ENCODE peak calls at places on chromosomes 5 and 9, in six cellular contexts. I is HCT116, P is sigmoid colon, A is HepG2, K is breast epithelium, F is prostate gland. M is an unnamed sample.
A peak's percentile ranks its signal among the peaks of the same experiment; 100 is the strongest.

GRCh38 chr5:109373932-109374331 is 35.8 kb downstream of the PJA2 start:
- DNase-seq in A (no peak), K (no peak), F (no peak), I (no peak), P (no peak), M (no peak)

GRCh38 chr9:127049044-127049443 is 73.4 kb downstream of the ANGPTL2 start:
- DNase-seq in I (no peak), A (no peak), K (peak; percentile 43), P (peak; percentile 72), F (peak; percentile 67), M (peak; percentile 28)

GRCh38 chr9:26809795-26810194 is 82.8 kb downstream of the CAAP1 start:
- DNase-seq in P (no peak), K (no peak), A (no peak), F (no peak), I (peak; percentile 59), M (no peak)

GRCh38 chr9:12253941-12254340 is 439.2 kb upstream of the TYRP1 start:
- DNase-seq in A (no peak), K (no peak), F (no peak), I (no peak), P (no peak), M (no peak)

GRCh38 chr5:21919417-21920022 is 933.6 kb downstream of the CDH12 start:
- DNase-seq in K (no peak), F (no peak), A (peak; percentile 14), I (no peak), P (no peak), M (no peak)

GRCh38 chr5:1667648-1668140 is 131.9 kb downstream of the MRPL36 start:
- DNase-seq in F (no peak), A (no peak), P (no peak), I (no peak), K (peak; percentile 9), M (no peak)

GRCh38 chr9:121498150-121498486 is 1.5 kb downstream of the GGTA1 start:
- DNase-seq in P (no peak), F (peak; percentile 64), K (peak; percentile 72), I (peak; percentile 77), A (peak; percentile 67), M (peak; percentile 49)

GRCh38 chr5:89728750-89729149 is 680.8 kb downstream of the CETN3 start:
- DNase-seq in I (no peak), A (no peak), K (peak; percentile 21), P (peak; percentile 61), F (peak; percentile 47), M (no peak)

GRCh38 chr5:134477462-134478245 is 47.8 kb upstream of the JADE2 start:
- DNase-seq in A (no peak), K (no peak), I (no peak), F (no peak), P (no peak), M (peak; percentile 34)

GRCh38 chr5:94388773-94389514 is 229.5 kb downstream of the KIAA0825 start:
- DNase-seq in P (no peak), F (no peak), I (no peak), K (no peak), A (no peak), M (no peak)

GRCh38 chr9:99169086-99169485 is 52.7 kb downstream of the ALG2 start:
- DNase-seq in I (no peak), A (no peak), F (no peak), K (no peak), P (no peak), M (no peak)

GRCh38 chr5:134132372-134133212 is 18.1 kb downstream of the TCF7 start:
- DNase-seq in A (no peak), K (no peak), F (no peak), P (peak; percentile 37), I (no peak), M (no peak)

GRCh38 chr9:80968611-80969010 is 720.7 kb downstream of the TLE1 start:
- DNase-seq in F (no peak), A (no peak), I (no peak), P (no peak), K (no peak), M (no peak)

GRCh38 chr5:67515762-67516161 is 319.2 kb upstream of the CD180 start:
- DNase-seq in A (no peak), P (no peak), K (no peak), I (no peak), F (no peak), M (no peak)

GRCh38 chr9:31185831-31186230 is 1198.6 kb upstream of the ACO1 start:
- DNase-seq in A (no peak), I (no peak), F (no peak), K (no peak), P (no peak), M (no peak)

GRCh38 chr5:83434929-83435328 is 36.6 kb upstream of the VCAN start:
- DNase-seq in A (no peak), P (no peak), F (no peak), K (no peak), I (no peak), M (no peak)

GRCh38 chr9:128550226-128550625 is 2.2 kb upstream of the SPTAN1 start:
- DNase-seq in P (no peak), I (no peak), A (no peak), K (no peak), F (no peak), M (no peak)

GRCh38 chr5:61329729-61330128 is 2.3 kb upstream of the ZSWIM6 start:
- DNase-seq in F (no peak), P (no peak), I (no peak), K (no peak), A (peak; percentile 17), M (no peak)

GRCh38 chr5:179873711-179874110 is 15.1 kb upstream of the MRNIP start:
- DNase-seq in K (no peak), P (no peak), I (no peak), A (no peak), F (no peak), M (no peak)

GRCh38 chr9:107809859-107810492 is 320.4 kb upstream of the KLF4 start:
- DNase-seq in A (no peak), I (no peak), K (no peak), P (no peak), F (no peak), M (peak; percentile 18)

DNA sequence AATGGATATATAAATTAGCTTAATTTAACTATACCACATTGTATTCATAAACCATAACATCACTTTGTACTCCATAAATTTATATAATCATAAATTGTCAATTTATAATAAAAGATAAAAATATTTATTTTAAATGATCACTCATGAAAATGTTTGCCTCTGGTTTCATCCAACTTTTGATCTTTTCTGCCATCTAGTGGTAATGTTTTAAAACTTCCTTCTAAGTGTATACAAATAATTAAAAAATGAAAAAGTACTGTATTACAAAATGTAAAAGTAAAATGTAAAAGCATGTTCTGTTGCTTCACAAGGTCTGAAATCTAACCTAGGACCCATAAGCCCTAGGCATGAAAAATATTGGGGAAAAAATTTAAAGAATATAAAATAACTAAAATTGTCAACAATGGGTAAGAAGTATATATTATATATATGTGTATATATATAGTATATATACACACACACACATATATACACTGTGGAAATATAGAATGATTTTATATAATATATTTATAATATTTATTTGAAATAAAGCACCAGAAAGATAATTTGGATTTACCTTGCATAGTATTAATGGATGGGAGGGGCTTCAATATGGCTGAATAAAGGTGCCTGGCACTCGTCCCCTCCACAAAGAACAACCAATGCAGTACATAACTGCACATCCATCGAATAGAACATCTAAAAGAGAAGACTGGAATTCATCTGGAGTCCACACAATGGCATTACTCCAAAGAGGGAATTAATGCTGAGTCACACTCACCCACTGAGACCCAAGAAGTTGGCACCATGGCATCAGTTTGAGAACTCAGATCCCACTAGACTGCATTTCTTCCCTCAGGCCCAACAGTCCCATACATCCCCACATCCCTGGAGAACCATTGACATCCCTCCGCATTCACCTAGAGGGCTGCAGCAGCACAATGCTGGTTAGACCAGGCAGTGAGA is 32.5 kb downstream of the ANXA1 start:
- DNase-seq in A (peak; percentile 21), I (peak; percentile 38), K (no peak), P (no peak), F (no peak), M (no peak)
- TF ChIP-seq CTCF in A (peak; percentile 30), I (no peak), K (peak; percentile 27), P (peak; percentile 49), F (peak; percentile 62), M (peak; percentile 61)

DNA sequence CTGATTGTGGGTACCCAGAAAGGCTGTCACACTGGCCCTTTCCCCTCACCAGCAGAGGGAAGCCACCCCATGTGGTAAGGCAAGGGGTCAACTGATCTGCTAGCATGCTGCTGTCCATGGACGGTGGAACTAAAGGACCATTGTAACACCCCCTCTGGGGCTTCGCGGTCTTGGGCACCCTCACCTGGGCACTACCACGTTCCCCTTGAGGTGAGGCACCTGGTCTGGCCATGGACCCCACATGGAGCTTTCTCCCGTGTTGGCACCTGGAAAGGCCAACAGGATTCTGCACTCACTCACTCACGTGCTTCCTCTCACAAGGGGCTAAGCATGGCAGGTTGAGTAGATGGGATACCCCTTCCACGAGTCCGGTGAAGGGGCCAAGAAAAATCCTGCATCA is 72.0 kb upstream of the RFX3 start:
- DNase-seq in P (no peak), A (no peak), K (no peak), I (no peak), F (no peak), M (no peak)
- TF ChIP-seq POLR2AphosphoS5 in P (no peak), A (no peak), K (no peak), I (no peak), F (no peak), M (no peak)

GRCh38 chr5:148684528-148684927 is 30.2 kb upstream of the HTR4 start:
- DNase-seq in I (no peak), A (no peak), F (no peak), P (no peak), K (no peak), M (no peak)

GRCh38 chr5:148685520-148686134 is 31.3 kb upstream of the HTR4 start:
- DNase-seq in F (no peak), I (no peak), P (no peak), K (no peak), A (no peak), M (no peak)

GRCh38 chr5:148687871-148688270 is 33.5 kb upstream of the HTR4 start:
- DNase-seq in P (no peak), A (no peak), I (no peak), F (no peak), K (no peak), M (no peak)

GRCh38 chr5:148688787-148689186 is 34.5 kb upstream of the HTR4 start:
- DNase-seq in I (no peak), K (no peak), A (no peak), F (no peak), P (no peak), M (no peak)

DNA sequence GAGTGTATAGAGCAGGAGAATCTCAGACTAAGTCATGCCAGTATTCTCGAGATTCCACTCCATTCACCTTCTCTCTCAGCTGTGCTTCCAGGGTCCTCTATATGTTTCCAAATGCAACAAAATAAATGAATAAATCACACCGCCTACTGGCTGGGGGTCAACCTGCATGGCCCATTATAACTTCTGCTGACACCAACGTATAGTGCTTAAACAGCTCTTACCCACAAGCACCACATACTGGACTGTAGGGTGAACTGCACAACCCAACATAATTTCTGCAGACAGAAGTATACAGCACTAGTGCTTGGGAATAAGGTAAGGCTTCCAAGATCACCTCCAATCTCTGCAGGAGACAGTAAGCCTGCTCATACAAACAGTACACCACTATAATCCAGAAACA is 33.1 kb upstream of the HTR4 start:
- DNase-seq in A (peak; percentile 57), I (peak; percentile 64), K (no peak), F (no peak), P (no peak), M (no peak)
- TF ChIP-seq CTCF in A (peak; percentile 60), I (peak; percentile 90), K (no peak), F (no peak), P (no peak), M (peak; percentile 14)

GRCh38 chr5:96664669-96665068 is 2.5 kb downstream of the CAST start:
- DNase-seq in I (no peak), K (no peak), F (no peak), P (no peak), A (peak; percentile 22), M (no peak)
- TF ChIP-seq POLR2AphosphoS5 in I (no peak), K (no peak), F (no peak), P (no peak), A (no peak), M (no peak)

M was measured in transverse colon.